ENCODE peak calls at places on chromosomes 6 and 20, in four cellular contexts. O, J, G and P are unnamed samples.

GRCh38 chr6:111810321-111811235 is 62.7 kb downstream of the FYN start:
- DNase-seq in O (no peak), J (no peak), G (no peak), P (no peak)

GRCh38 chr6:25027221-25027916 is 91.6 kb upstream of the RIPOR2 start:
- DNase-seq in O (peak), J (no peak), G (peak), P (peak)

GRCh38 chr6:154448448-154449096 is 61.9 kb downstream of the CNKSR3 start:
- DNase-seq in O (no peak), J (no peak), G (no peak), P (no peak)

GRCh38 chr6:106844930-106845329 is 129.6 kb downstream of the CD24 start:
- DNase-seq in O (peak), J (no peak), G (no peak), P (no peak)

GRCh38 chr20:46040902-46041535 is 12.0 kb downstream of the SLC12A5 start:
- DNase-seq in O (no peak), J (no peak), G (no peak), P (peak)

GRCh38 chr20:35059110-35059509 is 33.5 kb downstream of the TRPC4AP start:
- DNase-seq in O (no peak), J (no peak), G (no peak), P (no peak)

GRCh38 chr20:36544134-36545018 is 3.1 kb downstream of the MYL9 start:
- DNase-seq in O (no peak), J (no peak), G (no peak), P (no peak)

GRCh38 chr6:136524339-136524935 is 25.8 kb downstream of the MAP7 start:
- DNase-seq in O (no peak), J (no peak), G (no peak), P (no peak)

GRCh38 chr6:112480551-112480950 is 133.4 kb downstream of the RFPL4B start:
- DNase-seq in O (no peak), J (no peak), G (no peak), P (no peak)

GRCh38 chr20:57398231-57398821 is 7.1 kb downstream of the RBM38 start:
- DNase-seq in O (peak), J (no peak), G (peak), P (no peak)

DNA sequence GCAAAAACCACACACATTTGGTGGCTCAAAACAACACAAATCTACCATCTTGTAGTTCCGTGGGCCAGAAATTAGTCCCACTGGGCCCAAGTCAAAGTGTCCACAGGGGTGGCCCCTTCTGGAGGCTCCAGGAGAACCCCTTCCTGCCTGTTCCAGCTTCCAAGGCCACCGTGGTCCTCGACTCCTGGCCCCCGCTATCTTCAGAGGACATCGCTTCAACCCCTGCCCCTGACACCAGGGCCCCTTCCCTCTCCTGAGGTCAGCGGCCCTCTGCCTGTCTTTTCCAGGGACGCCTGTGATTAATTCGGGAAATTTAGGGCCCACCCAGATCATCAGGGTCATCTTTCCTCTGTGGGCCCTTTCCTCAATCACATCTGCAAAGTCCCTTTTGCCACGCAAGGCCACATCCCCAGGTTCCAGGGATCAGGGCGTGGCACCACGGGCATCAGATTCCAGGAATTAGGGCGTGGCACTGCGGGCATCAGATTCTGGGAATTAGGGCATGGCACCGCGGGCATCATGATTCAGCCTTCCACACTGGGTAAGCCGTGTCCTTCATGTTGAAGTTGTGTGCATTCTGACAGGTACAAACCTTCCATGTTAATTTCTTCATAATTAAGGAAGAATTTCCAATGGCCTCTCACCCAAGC is 59.9 kb upstream of the SMOC2 start:
- DNase-seq in O (no peak), J (no peak), G (no peak), P (no peak)
- TF ChIP-seq SPI1 in O (no peak), J (no peak), G (no peak), P (no peak)

DNA sequence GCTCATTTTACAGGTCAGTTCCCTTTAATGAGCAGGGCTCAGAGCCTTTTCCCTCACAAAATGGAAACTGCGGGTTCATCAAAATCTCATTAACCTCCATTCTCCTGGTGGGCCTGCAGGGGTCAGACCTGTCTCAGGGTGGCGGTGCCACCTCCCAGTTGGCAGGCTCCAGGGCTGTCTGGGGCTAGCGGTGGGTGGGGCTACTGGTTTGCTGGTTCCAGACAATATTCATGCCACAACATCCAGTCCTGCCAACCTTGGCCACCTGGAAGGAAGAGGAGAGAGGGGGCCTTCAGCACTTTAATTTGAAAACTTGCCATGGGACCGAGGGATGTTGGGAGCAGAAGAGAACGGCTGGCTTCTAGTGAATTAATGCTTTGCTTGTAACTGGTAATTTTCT is 41.9 kb upstream of the CTNNBL1 start:
- DNase-seq in O (no peak), J (no peak), G (no peak), P (peak)
- TF ChIP-seq SPI1 in O (no peak), J (peak), G (no peak), P (no peak)

GRCh38 chr6:26217714-26218075 is 130.5 kb downstream of the HFE start:
- DNase-seq in O (no peak), J (no peak), G (no peak), P (no peak)
- TF ChIP-seq SPI1 in O (no peak), J (no peak), G (no peak), P (no peak)

DNA sequence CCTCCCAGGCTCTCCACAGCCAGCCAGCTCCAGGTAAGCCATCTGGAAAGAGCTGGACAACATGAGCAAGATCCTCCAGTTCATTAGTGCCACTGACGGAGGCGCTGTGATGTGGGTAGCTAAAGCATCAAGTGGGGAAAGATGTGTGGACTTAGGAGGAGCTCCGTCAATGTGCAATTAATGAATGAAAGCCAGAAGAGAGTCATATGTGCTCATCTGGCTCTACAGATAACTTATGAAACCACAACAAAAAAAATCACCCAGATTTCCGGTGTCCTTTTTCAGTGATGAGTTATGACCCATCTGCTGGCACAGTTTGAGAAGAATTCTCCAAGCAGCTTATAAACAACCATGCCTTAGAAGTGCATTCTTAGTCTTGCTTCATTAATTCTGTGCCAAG is 311.7 kb upstream of the PLCB4 start:
- DNase-seq in O (no peak), J (no peak), G (no peak), P (no peak)
- TF ChIP-seq SPI1 in O (no peak), J (no peak), G (no peak), P (no peak)